ENCODE peak calls at places on chromosomes 7 and 10, in nine cellular contexts. G, Y, E, O, I, A, S, D and F are unnamed samples.
A peak's percentile ranks its signal among the peaks of the same experiment; 100 is the strongest.

GRCh38 chr7:66430164-66430545 is 198.5 kb upstream of the KCTD7 start:
- DNase-seq in S (no peak), D (no peak), O (no peak), G (no peak), I (no peak), A (no peak), Y (no peak), E (no peak), F (no peak)

GRCh38 chr7:27714831-27715444 is 25.0 kb upstream of the TAX1BP1 start:
- DNase-seq in E (no peak), G (no peak), S (no peak), A (peak; percentile 40), O (no peak), D (no peak), Y (no peak), I (no peak), F (no peak)

GRCh38 chr10:117991701-117992100 is 55.0 kb downstream of the RAB11FIP2 start:
- DNase-seq in E (no peak), Y (no peak), I (no peak), O (no peak), G (no peak), A (no peak), D (no peak), S (no peak), F (no peak)

GRCh38 chr10:43781480-43782361 is 133.0 kb upstream of the ZNF32 start:
- DNase-seq in A (no peak), E (no peak), G (peak; percentile 84), Y (no peak), O (no peak), D (no peak), I (no peak), S (no peak), F (peak; percentile 33)

GRCh38 chr7:107594961-107595737 is 15.1 kb downstream of the BCAP29 start:
- DNase-seq in G (no peak), O (no peak), I (no peak), D (no peak), Y (no peak), S (no peak), E (no peak), A (peak; percentile 90), F (no peak)

GRCh38 chr10:125120046-125120710 is 40.2 kb downstream of the CTBP2 start:
- DNase-seq in I (peak; percentile 56), D (no peak), E (no peak), S (no peak), O (no peak), G (no peak), A (peak; percentile 41), Y (no peak), F (no peak)

GRCh38 chr10:47276071-47276470 is 23.9 kb upstream of the GDF10 start:
- DNase-seq in A (no peak), O (no peak), G (peak; percentile 39), S (no peak), Y (no peak), E (no peak), D (no peak), I (no peak), F (no peak)

GRCh38 chr10:60848126-60848525 is 69.8 kb downstream of the CDK1 start:
- DNase-seq in O (no peak), A (peak; percentile 70), D (peak; percentile 51), I (no peak), Y (no peak), E (no peak), S (no peak), G (no peak), F (no peak)

GRCh38 chr10:125144693-125145623 is 15.4 kb downstream of the CTBP2 start:
- DNase-seq in A (peak; percentile 72), S (no peak), E (no peak), O (no peak), I (no peak), Y (no peak), D (no peak), G (no peak), F (no peak)

GRCh38 chr10:103193820-103194529 is 903 bp upstream of the NT5C2 start:
- DNase-seq in A (peak; percentile 57), S (no peak), O (no peak), D (no peak), G (no peak), E (no peak), Y (no peak), I (no peak), F (no peak)

GRCh38 chr10:26755443-26755903 is 58.0 kb downstream of the PDSS1 start:
- DNase-seq in I (no peak), A (peak; percentile 62), Y (no peak), O (no peak), D (no peak), E (no peak), S (no peak), G (no peak), F (no peak)

GRCh38 chr7:42876182-42877068 is 35.4 kb downstream of the C7orf25 start:
- DNase-seq in D (no peak), A (peak; percentile 77), O (peak; percentile 31), I (no peak), G (no peak), E (peak; percentile 49), Y (peak; percentile 58), S (peak; percentile 22), F (no peak)

GRCh38 chr10:782751-783648 is 93.5 kb upstream of the DIP2C start:
- DNase-seq in D (no peak), E (no peak), A (no peak), Y (peak; percentile 24), S (no peak), G (peak; percentile 83), O (no peak), I (no peak), F (no peak)

GRCh38 chr10:111076191-111076681 is 593 bp upstream of the ADRA2A start:
- DNase-seq in D (peak; percentile 60), I (peak; percentile 85), E (peak; percentile 75), G (peak; percentile 92), Y (peak; percentile 42), S (peak; percentile 27), A (peak; percentile 62), O (peak; percentile 31), F (no peak)

DNA sequence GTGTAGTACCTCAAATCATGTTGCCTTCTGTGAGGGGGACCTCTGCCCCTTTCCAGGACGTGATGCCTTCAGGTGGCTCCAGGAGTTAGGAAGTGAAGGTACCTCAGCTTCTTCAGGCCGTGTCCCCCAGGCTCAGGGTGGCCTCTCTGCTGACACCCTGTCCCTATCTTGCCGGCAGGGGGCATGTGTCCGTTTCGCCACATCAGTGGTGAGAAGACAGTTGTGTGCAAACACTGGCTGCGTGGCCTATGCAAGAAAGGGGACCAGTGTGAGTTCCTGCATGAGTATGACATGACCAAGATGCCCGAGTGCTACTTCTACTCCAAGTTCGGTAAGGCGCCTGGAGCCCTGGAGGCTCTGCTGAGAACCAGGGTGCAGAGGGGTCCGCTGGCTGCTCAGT is 9.2 kb downstream of the CPSF4 start:
- DNase-seq in A (no peak), D (no peak), E (no peak), I (no peak), O (no peak), Y (no peak), S (no peak), G (no peak), F (no peak)
- TF ChIP-seq CTCF in A (no peak), D (no peak), E (peak; percentile 22), I (no peak), O (no peak), Y (no peak), S (no peak), G (no peak), F (no peak)

GRCh38 chr10:119006451-119007210 is 22.9 kb upstream of the NANOS1 start:
- DNase-seq in S (no peak), A (peak; percentile 99), G (no peak), Y (peak; percentile 62), O (no peak), E (no peak), D (no peak), I (no peak), F (no peak)
- TF ChIP-seq CTCF in S (no peak), A (peak; percentile 27), G (no peak), Y (no peak), O (no peak), E (no peak), D (no peak), I (no peak), F (no peak)

DNA sequence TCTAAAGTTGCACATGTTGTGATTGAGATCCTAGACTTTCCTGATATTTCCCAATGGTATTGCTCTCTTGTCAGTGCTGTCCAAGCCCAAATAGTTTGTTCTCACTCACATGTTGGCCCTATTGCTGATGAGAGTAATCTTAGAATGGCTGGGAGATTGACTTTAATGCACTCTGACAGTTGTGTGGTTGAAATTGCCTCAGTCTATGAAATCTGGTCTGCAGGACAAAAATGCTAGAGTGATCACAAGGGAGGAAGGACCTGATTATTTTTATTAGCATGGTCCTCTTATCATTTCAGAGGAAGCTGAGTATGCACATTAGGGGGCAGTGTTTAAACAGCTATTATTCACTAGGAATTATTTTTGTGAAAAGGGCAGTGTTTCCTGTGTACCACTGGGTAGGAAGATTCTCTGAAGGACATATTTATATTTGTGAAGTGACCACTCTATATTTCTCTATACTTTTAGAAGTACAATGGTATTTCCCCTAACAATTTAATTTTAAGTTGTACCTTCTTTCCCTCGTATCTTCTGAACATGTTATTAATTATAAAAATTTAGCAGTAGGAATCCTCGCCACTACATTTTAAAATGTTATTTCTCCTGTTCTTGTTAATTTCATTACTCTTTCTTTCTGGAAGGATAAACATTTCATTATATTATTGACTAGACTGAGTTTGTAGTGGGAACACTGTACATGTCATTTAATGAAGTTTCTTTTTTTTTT is 64.4 kb downstream of the SUGCT start:
- DNase-seq in Y (no peak), I (no peak), S (no peak), A (peak; percentile 94), D (no peak), G (no peak), E (no peak), O (no peak), F (no peak)
- TF ChIP-seq CTCF in Y (no peak), I (no peak), S (no peak), A (peak; percentile 68), D (peak; percentile 43), G (no peak), E (peak; percentile 31), O (no peak), F (no peak)

GRCh38 chr10:97729014-97729413 is 7.9 kb upstream of the ZFYVE27 start:
- DNase-seq in I (no peak), S (no peak), E (no peak), G (no peak), A (no peak), D (no peak), Y (no peak), O (no peak), F (no peak)

GRCh38 chr10:97733256-97733655 is 3.7 kb upstream of the ZFYVE27 start:
- DNase-seq in D (no peak), O (no peak), I (no peak), A (no peak), G (no peak), E (no peak), Y (no peak), S (no peak), F (no peak)

GRCh38 chr10:97734021-97734420 is 2.9 kb upstream of the ZFYVE27 start:
- DNase-seq in O (no peak), A (no peak), E (no peak), Y (no peak), I (no peak), D (no peak), G (no peak), S (no peak), F (no peak)

GRCh38 chr10:97731346-97732051 is 5.4 kb upstream of the ZFYVE27 start:
- DNase-seq in Y (peak; percentile 73), G (no peak), O (peak; percentile 60), D (peak; percentile 75), I (no peak), E (peak; percentile 51), A (peak; percentile 84), S (peak; percentile 39), F (no peak)

DNA sequence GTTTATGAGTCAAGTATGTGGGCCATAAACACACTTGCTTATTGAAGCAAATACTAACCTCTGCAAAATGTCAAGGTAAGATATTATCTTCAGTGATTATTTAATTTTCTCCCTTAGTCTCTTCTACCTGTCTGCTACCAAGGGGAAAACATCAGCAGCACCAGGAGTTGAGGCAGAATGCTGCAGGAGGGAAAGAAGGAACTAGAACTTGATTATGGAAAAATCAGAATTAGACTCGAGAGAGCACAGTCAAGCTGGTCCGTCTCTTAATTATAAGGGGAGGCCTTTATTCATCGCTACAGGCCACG is 4.9 kb upstream of the ZFYVE27 start:
- DNase-seq in I (no peak), E (no peak), Y (no peak), G (no peak), A (no peak), S (no peak), O (no peak), D (no peak), F (no peak)
- TF ChIP-seq CTCF in I (no peak), E (no peak), Y (no peak), G (no peak), A (no peak), S (peak; percentile 52), O (peak; percentile 33), D (peak; percentile 1), F (peak; percentile 20)